ENCODE peak calls at places on chromosomes 4 and X, in eight cellular contexts. L is GM12864, O is body of pancreas, Q is IMR-90, W is adrenal gland, E is heart left ventricle, Z is astrocyte of the cerebellum, A is AG09309. F is an unnamed sample.

GRCh38 chr4:102713096-102713495 is 47.7 kb downstream of the MANBA start:
- DNase-seq in L (no peak), O (no peak), Q (peak; percentile 78), W (no peak), E (no peak), Z (no peak), A (no peak), F (no peak)

GRCh38 chr4:81392164-81392563 is 79.5 kb downstream of the RASGEF1B start:
- DNase-seq in L (no peak), O (no peak), Q (no peak), W (no peak), E (no peak), Z (no peak), A (no peak), F (no peak)

GRCh38 chr4:101118641-101119040 is 228.7 kb downstream of the PPP3CA start:
- DNase-seq in L (no peak), O (no peak), Q (no peak), W (no peak), E (no peak), Z (no peak), A (no peak), F (no peak)

GRCh38 chr4:153151535-153152452 is 52.4 kb upstream of the TRIM2 start:
- DNase-seq in L (no peak), O (peak; percentile 82), Q (peak; percentile 28), W (no peak), E (no peak), Z (peak; percentile 43), A (no peak), F (peak; percentile 69)

GRCh38 chr4:124409044-124409443 is 303.5 kb downstream of the ANKRD50 start:
- DNase-seq in L (no peak), O (no peak), Q (peak; percentile 39), W (no peak), E (no peak), Z (no peak), A (no peak), F (no peak)

GRCh38 chrX:149837639-149838038 is 43.3 kb upstream of the MAGEA8 start:
- DNase-seq in L (no peak), O (no peak), Q (no peak), W (no peak), E (no peak), Z (no peak), A (no peak), F (no peak)

GRCh38 chrX:17703201-17703600 is 34.1 kb upstream of the SCML1 start:
- DNase-seq in L (no peak), O (no peak), Q (no peak), W (no peak), E (no peak), Z (no peak), A (no peak), F (no peak)

GRCh38 chr4:140020457-140021361 is 133.3 kb downstream of the MAML3 start:
- DNase-seq in L (no peak), O (no peak), Q (peak; percentile 17), W (no peak), E (no peak), Z (no peak), A (no peak), F (no peak)

GRCh38 chrX:140431521-140431920 is 73.3 kb downstream of the SOX3 start:
- DNase-seq in L (no peak), O (no peak), Q (peak; percentile 1), W (no peak), E (no peak), Z (peak; percentile 26), A (no peak), F (no peak)

GRCh38 chr4:13917010-13917409 is 289.5 kb upstream of the BOD1L1 start:
- DNase-seq in L (no peak), O (no peak), Q (peak; percentile 61), W (no peak), E (no peak), Z (no peak), A (peak; percentile 52), F (no peak)

GRCh38 chr4:40225497-40225896 is 28.7 kb downstream of the RHOH start:
- DNase-seq in L (no peak), O (no peak), Q (no peak), W (no peak), E (no peak), Z (no peak), A (no peak), F (no peak)

GRCh38 chr4:182688081-182688480 is 229.1 kb downstream of the DCTD start:
- DNase-seq in L (no peak), O (no peak), Q (no peak), W (no peak), E (no peak), Z (no peak), A (no peak), F (no peak)

GRCh38 chr4:36111180-36111579 is 133.1 kb downstream of the ARAP2 start:
- DNase-seq in L (no peak), O (no peak), Q (peak; percentile 23), W (no peak), E (no peak), Z (peak; percentile 72), A (no peak), F (no peak)

GRCh38 chr4:118338981-118339765 is 13.6 kb downstream of the PRSS12 start:
- DNase-seq in L (no peak), O (no peak), Q (peak; percentile 91), W (no peak), E (no peak), Z (peak; percentile 66), A (peak; percentile 23), F (no peak)

GRCh38 chrX:50704987-50705386 is 109.0 kb downstream of the SHROOM4 start:
- DNase-seq in L (no peak), O (no peak), Q (no peak), W (no peak), E (no peak), Z (no peak), A (no peak), F (no peak)

GRCh38 chr4:78864405-78865024 is 74.7 kb downstream of the PAQR3 start:
- DNase-seq in L (peak; percentile 71), O (no peak), Q (peak; percentile 85), W (no peak), E (no peak), Z (peak; percentile 86), A (peak; percentile 59), F (no peak)

GRCh38 chr4:7328913-7329638 is 105.7 kb downstream of the PSAPL1 start:
- DNase-seq in L (no peak), O (no peak), Q (peak; percentile 57), W (peak; percentile 86), E (peak; percentile 78), Z (peak; percentile 45), A (peak; percentile 43), F (no peak)

GRCh38 chr4:182212211-182212761 is 30.9 kb upstream of the TENM3 start:
- DNase-seq in L (no peak), O (no peak), Q (peak; percentile 65), W (peak; percentile 51), E (no peak), Z (no peak), A (no peak), F (no peak)

GRCh38 chr4:73836373-73837269 is at the start of gene CXCL6:
- DNase-seq in L (no peak), O (peak; percentile 28), Q (no peak), W (no peak), E (peak; percentile 45), Z (no peak), A (no peak), F (peak; percentile 36)

GRCh38 chr4:184746532-184746870 is 12.6 kb upstream of the CENPU start:
- DNase-seq in L (no peak), O (peak; percentile 73), Q (peak; percentile 82), W (peak; percentile 34), E (no peak), Z (peak; percentile 81), A (peak; percentile 77), F (no peak)

GRCh38 chr4:142840516-142841123 is 5.5 kb downstream of the INPP4B start:
- DNase-seq in L (no peak), O (no peak), Q (peak; percentile 68), W (no peak), E (no peak), Z (peak; percentile 59), A (no peak), F (no peak)

GRCh38 chr4:55125087-55125721 is at the start of gene KDR:
- DNase-seq in L (no peak), O (no peak), Q (no peak), W (peak; percentile 33), E (peak; percentile 49), Z (no peak), A (no peak), F (peak; percentile 29)

GRCh38 chrX:71282514-71283408 is 674 bp upstream of the NONO start:
- DNase-seq in L (peak; percentile 21), O (no peak), Q (peak; percentile 45), W (no peak), E (no peak), Z (peak; percentile 1), A (no peak), F (no peak)

GRCh38 chrX:112865464-112866025 is 24.9 kb upstream of the AMOT start:
- DNase-seq in L (no peak), O (no peak), Q (no peak), W (no peak), E (no peak), Z (no peak), A (no peak), F (no peak)

GRCh38 chr4:153322791-153323190 is 21.7 kb upstream of the MND1 start:
- DNase-seq in L (no peak), O (no peak), Q (peak; percentile 22), W (no peak), E (no peak), Z (no peak), A (no peak), F (no peak)

GRCh38 chr4:1767770-1768366 is 25.2 kb upstream of the FGFR3 start:
- DNase-seq in L (no peak), O (peak; percentile 64), Q (peak; percentile 8), W (peak; percentile 42), E (no peak), Z (no peak), A (no peak), F (peak; percentile 48)
- TF ChIP-seq CTCF in L (peak; percentile 36), O (peak; percentile 26), Q (peak; percentile 38), W (no peak), E (no peak), Z (peak; percentile 30), A (peak; percentile 42), F (peak; percentile 47)

GRCh38 chrX:85851418-85851817 is 195.9 kb downstream of the CHM start:
- DNase-seq in L (no peak), O (peak; percentile 13), Q (peak; percentile 3), W (no peak), E (no peak), Z (no peak), A (no peak), F (peak; percentile 25)
- TF ChIP-seq CTCF in L (peak; percentile 52), O (peak; percentile 38), Q (peak; percentile 30), W (no peak), E (no peak), Z (peak; percentile 48), A (peak; percentile 50), F (peak; percentile 75)

GRCh38 chrX:63275127-63275526 is 76.0 kb downstream of the SPIN4 start:
- DNase-seq in L (no peak), O (peak; percentile 14), Q (peak; percentile 10), W (peak; percentile 52), E (no peak), Z (no peak), A (no peak), F (no peak)
- TF ChIP-seq CTCF in L (peak; percentile 61), O (peak; percentile 47), Q (peak; percentile 52), W (peak; percentile 33), E (peak; percentile 51), Z (no peak), A (peak; percentile 72), F (peak; percentile 50)

DNA sequence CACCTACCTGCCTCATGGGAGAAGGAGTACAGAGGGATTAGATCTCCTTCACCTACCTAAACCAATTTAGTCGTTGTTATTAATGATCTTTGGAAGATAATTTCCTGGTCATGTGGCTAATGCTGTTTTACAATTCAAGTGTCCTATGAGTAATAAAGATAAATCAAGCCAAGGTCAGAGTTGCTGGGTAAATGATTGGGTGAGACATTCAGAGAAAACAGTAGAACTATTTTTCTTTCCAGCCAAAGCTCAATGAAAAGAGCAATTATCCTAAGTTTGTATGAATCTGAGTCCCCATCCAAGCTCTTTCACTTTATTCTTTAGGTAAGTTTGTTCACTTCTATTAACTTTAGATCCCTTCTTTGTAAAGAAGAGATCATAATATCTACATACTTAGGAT is 422.9 kb upstream of the FAM241A start:
- DNase-seq in L (no peak), O (no peak), Q (no peak), W (no peak), E (no peak), Z (no peak), A (no peak), F (no peak)
- TF ChIP-seq CTCF in L (no peak), O (no peak), Q (no peak), W (no peak), E (no peak), Z (no peak), A (no peak), F (no peak)